ENCODE peak calls at places on chromosome 5, in six cellular contexts. W is GM12878, Z is suprapubic skin, X is SK-N-SH, T is stomach, P is transverse colon. I is an unnamed sample. For H3K36me3, the result is how much of the 10 kb centered on the place peaks cover.

GRCh38 chr5:128674837-128675446 is 136.9 kb upstream of the FBN2 start:
- DNase-seq in W (no peak), Z (no peak), X (peak), T (peak), P (peak), I (no peak)

GRCh38 chr5:55903121-55903701 is 52.1 kb downstream of the IL31RA start:
- DNase-seq in W (peak), Z (no peak), X (no peak), T (no peak), P (no peak), I (no peak)

GRCh38 chr5:148794729-148795590 is 31.5 kb upstream of the ADRB2 start:
- DNase-seq in W (no peak), Z (no peak), X (no peak), T (no peak), P (no peak), I (no peak)

GRCh38 chr5:98309785-98310566 is 463.5 kb upstream of the RGMB start:
- DNase-seq in W (peak), Z (no peak), X (no peak), T (no peak), P (no peak), I (no peak)

GRCh38 chr5:153483482-153483881 is 7.0 kb upstream of the GRIA1 start:
- DNase-seq in W (no peak), Z (no peak), X (no peak), T (no peak), P (no peak), I (no peak)

GRCh38 chr5:87944553-87945320 is 323.9 kb downstream of the TMEM161B start:
- DNase-seq in W (no peak), Z (no peak), X (no peak), T (peak), P (no peak), I (peak)

GRCh38 chr5:114953559-114953958 is 216.1 kb downstream of the TRIM36 start:
- DNase-seq in W (no peak), Z (no peak), X (no peak), T (no peak), P (no peak), I (no peak)

GRCh38 chr5:139816566-139816965 is 21.0 kb downstream of the PSD2 start:
- DNase-seq in W (no peak), Z (no peak), X (no peak), T (no peak), P (no peak), I (peak)

GRCh38 chr5:177527595-177527994 is 10.8 kb upstream of the DDX41 start:
- DNase-seq in W (no peak), Z (peak), X (no peak), T (no peak), P (no peak), I (peak)

GRCh38 chr5:171650605-171651004 is 135.0 kb upstream of the SMIM23 start:
- DNase-seq in W (no peak), Z (no peak), X (no peak), T (no peak), P (no peak), I (no peak)

GRCh38 chr5:144189800-144190429 is 19.2 kb downstream of the KCTD16 start:
- DNase-seq in W (peak), Z (no peak), X (peak), T (peak), P (peak), I (no peak)

GRCh38 chr5:79491690-79492317 is 22.1 kb downstream of the HOMER1 start:
- DNase-seq in W (no peak), Z (no peak), X (no peak), T (no peak), P (no peak), I (no peak)
- TF ChIP-seq EP300 in W (no peak), Z (no peak), X (no peak), T (no peak), P (no peak), I (no peak)

GRCh38 chr5:34005211-34005610 is 2.6 kb downstream of the AMACR start:
- DNase-seq in W (no peak), Z (no peak), X (no peak), T (no peak), P (no peak), I (no peak)
- H3K27ac ChIP-seq in W (no peak), Z (no peak), X (no peak), T (no peak), P (no peak), I (no peak)

GRCh38 chr5:66178799-66179198 is 34.7 kb downstream of the SREK1 start:
- DNase-seq in W (no peak), Z (no peak), X (no peak), T (no peak), P (no peak), I (no peak)
- H3K36me3 ChIP-seq in W (under half), Z (under half), X (half or more), T (half or more), P (under half), I (under half)

GRCh38 chr5:73766902-73767301 is 140.9 kb downstream of the ARHGEF28 start:
- DNase-seq in W (no peak), Z (no peak), X (no peak), T (no peak), P (no peak), I (no peak)

GRCh38 chr5:73764586-73764985 is 138.6 kb downstream of the ARHGEF28 start:
- DNase-seq in W (no peak), Z (no peak), X (no peak), T (no peak), P (no peak), I (no peak)

GRCh38 chr5:73759771-73760170 is 133.8 kb downstream of the ARHGEF28 start:
- DNase-seq in W (no peak), Z (no peak), X (no peak), T (no peak), P (no peak), I (no peak)

GRCh38 chr5:73764996-73765395 is 139.0 kb downstream of the ARHGEF28 start:
- DNase-seq in W (no peak), Z (no peak), X (no peak), T (no peak), P (no peak), I (no peak)

GRCh38 chr5:73763300-73764032 is 137.5 kb downstream of the ARHGEF28 start:
- DNase-seq in W (no peak), Z (no peak), X (no peak), T (no peak), P (no peak), I (no peak)
- TF ChIP-seq EP300 in W (no peak), Z (no peak), X (no peak), T (no peak), P (no peak), I (no peak)

GRCh38 chr5:138457532-138458275 is 7.6 kb upstream of the EGR1 start:
- DNase-seq in W (no peak), Z (no peak), X (no peak), T (no peak), P (no peak), I (no peak)

GRCh38 chr5:138458856-138459255 is 6.4 kb upstream of the EGR1 start:
- DNase-seq in W (no peak), Z (no peak), X (no peak), T (no peak), P (no peak), I (no peak)

GRCh38 chr5:138458353-138458752 is 6.9 kb upstream of the EGR1 start:
- DNase-seq in W (no peak), Z (no peak), X (no peak), T (no peak), P (no peak), I (no peak)

GRCh38 chr5:138460032-138460693 is 5.1 kb upstream of the EGR1 start:
- DNase-seq in W (no peak), Z (no peak), X (no peak), T (no peak), P (no peak), I (no peak)

GRCh38 chr5:138459311-138459710 is 6.0 kb upstream of the EGR1 start:
- DNase-seq in W (no peak), Z (no peak), X (no peak), T (peak), P (peak), I (no peak)
- H3K27ac ChIP-seq in W (no peak), Z (no peak), X (no peak), T (no peak), P (no peak), I (no peak)